ENCODE peak calls at places on chromosomes 5 and 9, in nine cellular contexts. Z is astrocyte of the spinal cord; U is adrenal gland; R is nephron progenitor cell; H is fibroblast of the aortic adventitia; B is retinal pigment epithelial cell; L is gastrocnemius medialis; N is CD8-positive, alpha-beta T cell; J is uterus. D is an unnamed sample.
A peak's percentile ranks its signal among the peaks of the same experiment; 100 is the strongest.

GRCh38 chr5:51625224-51625968 is 242.1 kb downstream of the ISL1 start:
- DNase-seq in Z (no peak), U (no peak), R (no peak), H (no peak), B (no peak), L (no peak), N (no peak), J (no peak), D (no peak)

GRCh38 chr5:6434737-6435136 is 13.9 kb upstream of the UBE2QL1 start:
- DNase-seq in Z (no peak), U (no peak), R (no peak), H (no peak), B (no peak), L (no peak), N (no peak), J (no peak), D (no peak)

GRCh38 chr5:125274938-125275759 is 528.7 kb upstream of the ZNF608 start:
- DNase-seq in Z (peak; percentile 74), U (no peak), R (no peak), H (peak; percentile 51), B (peak; percentile 34), L (no peak), N (no peak), J (peak; percentile 17), D (no peak)

GRCh38 chr9:87601175-87601574 is 103.5 kb downstream of the DAPK1 start:
- DNase-seq in Z (no peak), U (no peak), R (no peak), H (no peak), B (no peak), L (peak; percentile 20), N (no peak), J (no peak), D (peak; percentile 84)

GRCh38 chr5:60961685-60962084 is 16.7 kb downstream of the NDUFAF2 start:
- DNase-seq in Z (peak; percentile 24), U (no peak), R (no peak), H (peak; percentile 66), B (no peak), L (no peak), N (no peak), J (no peak), D (no peak)

GRCh38 chr9:93645149-93645889 is 68.9 kb downstream of the PHF2 start:
- DNase-seq in Z (no peak), U (peak; percentile 8), R (no peak), H (no peak), B (no peak), L (no peak), N (peak; percentile 1), J (peak; percentile 10), D (peak; percentile 29)

GRCh38 chr9:107710552-107710951 is 221.0 kb upstream of the KLF4 start:
- DNase-seq in Z (no peak), U (no peak), R (no peak), H (no peak), B (no peak), L (no peak), N (no peak), J (no peak), D (no peak)

GRCh38 chr5:1963358-1963757 is 80.6 kb upstream of the IRX4 start:
- DNase-seq in Z (no peak), U (no peak), R (no peak), H (no peak), B (no peak), L (no peak), N (no peak), J (no peak), D (no peak)

GRCh38 chr9:642014-642413 is 199.5 kb upstream of the DMRT1 start:
- DNase-seq in Z (no peak), U (no peak), R (no peak), H (no peak), B (peak; percentile 80), L (no peak), N (no peak), J (no peak), D (no peak)

GRCh38 chr9:15512889-15513288 is 2.1 kb upstream of the PSIP1 start:
- DNase-seq in Z (no peak), U (no peak), R (no peak), H (no peak), B (no peak), L (no peak), N (no peak), J (no peak), D (no peak)

GRCh38 chr9:15513335-15513734 is 2.6 kb upstream of the PSIP1 start:
- DNase-seq in Z (no peak), U (no peak), R (no peak), H (no peak), B (no peak), L (no peak), N (no peak), J (no peak), D (no peak)

GRCh38 chr9:15512204-15512603 is 1.4 kb upstream of the PSIP1 start:
- DNase-seq in Z (no peak), U (no peak), R (no peak), H (no peak), B (no peak), L (no peak), N (no peak), J (no peak), D (no peak)

GRCh38 chr9:15509931-15510788 is 610 bp downstream of the PSIP1 start:
- DNase-seq in Z (peak; percentile 19), U (peak; percentile 44), R (no peak), H (no peak), B (no peak), L (peak; percentile 14), N (peak; percentile 67), J (peak; percentile 39), D (no peak)

DNA sequence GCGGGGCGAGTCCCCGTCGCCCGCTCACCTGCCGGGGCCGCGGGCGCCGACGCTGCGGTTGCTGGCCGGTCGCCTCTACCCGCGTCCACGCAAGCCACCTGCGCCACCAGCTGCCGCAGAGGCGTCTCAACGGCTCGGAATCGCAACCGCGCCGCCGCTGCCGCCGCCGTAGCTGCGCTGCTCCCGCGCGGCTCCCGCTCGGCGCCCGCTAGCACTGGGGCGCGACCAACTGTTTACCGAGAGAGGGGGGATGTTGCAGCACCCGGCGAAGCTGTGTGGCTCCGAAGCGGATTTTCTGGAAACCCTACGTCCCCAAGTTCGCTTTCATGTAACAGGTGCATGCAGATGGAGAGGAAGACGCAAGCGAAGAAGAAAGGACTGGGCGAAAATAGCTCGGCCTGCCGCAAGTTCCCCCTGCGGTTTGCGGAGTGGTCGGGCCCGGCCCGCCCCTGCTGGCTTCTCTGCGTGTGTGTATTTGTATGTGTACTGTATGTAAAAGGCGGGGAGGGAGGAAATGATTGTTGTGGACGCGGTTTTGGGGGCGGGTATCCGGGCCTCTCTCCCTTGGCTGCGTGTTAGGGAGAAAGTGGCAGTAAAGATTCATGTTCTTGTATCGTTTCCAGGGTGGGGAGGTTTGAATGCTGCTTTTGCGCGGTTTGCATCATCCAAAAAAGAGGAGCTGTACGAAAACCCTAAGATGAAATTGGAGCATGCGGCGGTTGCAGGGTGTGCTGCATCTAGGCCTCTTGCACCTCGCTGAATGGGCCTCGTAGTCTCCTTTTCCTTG is at the start of gene PSIP1:
- DNase-seq in Z (peak; percentile 88), U (peak; percentile 76), R (peak; percentile 83), H (peak; percentile 88), B (peak; percentile 35), L (peak; percentile 52), N (peak; percentile 83), J (peak; percentile 72), D (peak; percentile 72)
- TF ChIP-seq CTCF in Z (no peak), U (peak; percentile 24), R (no peak), H (no peak), B (no peak), L (peak; percentile 15), N (no peak), J (no peak), D (no peak)

GRCh38 chr5:169084775-169085566 is 216.0 kb downstream of the SLIT3 start:
- DNase-seq in Z (no peak), U (no peak), R (peak; percentile 29), H (no peak), B (no peak), L (no peak), N (no peak), J (no peak), D (no peak)

GRCh38 chr5:169091396-169091980 is 209.5 kb downstream of the SLIT3 start:
- DNase-seq in Z (no peak), U (no peak), R (no peak), H (no peak), B (peak; percentile 35), L (no peak), N (no peak), J (no peak), D (no peak)

GRCh38 chr5:169085656-169086055 is 215.3 kb downstream of the SLIT3 start:
- DNase-seq in Z (no peak), U (no peak), R (no peak), H (no peak), B (no peak), L (no peak), N (no peak), J (no peak), D (no peak)

GRCh38 chr5:169088032-169088726 is 212.8 kb downstream of the SLIT3 start:
- DNase-seq in Z (no peak), U (no peak), R (no peak), H (no peak), B (no peak), L (no peak), N (no peak), J (no peak), D (no peak)

DNA sequence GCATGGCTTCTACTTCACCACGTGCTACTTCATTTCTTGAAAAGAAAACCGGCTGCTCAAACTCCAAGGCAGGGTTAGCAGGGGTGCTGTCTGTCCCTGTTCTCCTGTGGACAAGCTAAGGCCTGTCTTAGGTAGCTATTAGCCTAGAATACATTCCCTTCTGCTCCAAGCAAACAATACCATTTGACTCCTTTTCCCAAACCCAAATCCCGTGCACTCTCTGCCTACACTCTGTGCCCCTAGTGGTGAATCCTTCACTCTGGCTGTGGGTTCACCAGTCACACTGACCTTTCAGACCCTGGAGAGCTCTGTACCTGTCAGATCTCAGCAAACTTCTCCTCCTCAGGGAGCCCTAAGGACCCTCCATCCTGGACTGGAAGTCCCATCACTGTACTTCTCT is 211.6 kb downstream of the SLIT3 start:
- DNase-seq in Z (no peak), U (no peak), R (no peak), H (no peak), B (no peak), L (no peak), N (no peak), J (no peak), D (no peak)
- TF ChIP-seq CTCF in Z (no peak), U (no peak), R (no peak), H (no peak), B (peak; percentile 32), L (no peak), N (no peak), J (no peak), D (no peak)

DNA sequence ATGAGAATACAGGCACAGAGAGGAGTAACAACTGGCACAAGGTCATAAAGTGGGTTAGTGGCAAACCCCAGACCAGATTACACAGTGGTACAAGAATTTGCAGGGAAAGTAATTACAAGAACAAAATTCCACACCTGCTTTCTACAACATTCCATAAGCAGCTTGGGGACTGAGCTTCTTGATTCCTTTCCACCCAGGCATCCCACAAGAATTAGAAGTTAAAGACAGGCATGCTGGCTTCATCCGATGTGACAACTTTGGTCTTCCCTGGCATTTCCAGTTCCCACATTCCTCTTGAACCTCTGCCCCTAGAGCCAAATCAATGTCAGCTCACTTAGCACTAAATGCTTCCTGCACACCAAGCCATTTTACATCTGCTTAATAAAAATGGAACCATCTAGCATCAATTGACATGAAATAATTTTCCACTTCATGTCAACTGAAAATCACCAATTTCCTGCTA is 435.8 kb upstream of the PAPPA start:
- DNase-seq in Z (peak; percentile 66), U (no peak), R (no peak), H (peak; percentile 46), B (peak; percentile 75), L (no peak), N (no peak), J (no peak), D (no peak)
- TF ChIP-seq CTCF in Z (no peak), U (no peak), R (no peak), H (no peak), B (no peak), L (no peak), N (no peak), J (no peak), D (no peak)

GRCh38 chr5:98736753-98737152 is 36.7 kb upstream of the RGMB start:
- DNase-seq in Z (no peak), U (no peak), R (no peak), H (no peak), B (no peak), L (no peak), N (no peak), J (no peak), D (no peak)
- TF ChIP-seq CTCF in Z (no peak), U (no peak), R (no peak), H (no peak), B (no peak), L (no peak), N (no peak), J (no peak), D (no peak)